ENCODE peak calls at places on chromosomes 1 and 21, in nine cellular contexts. U is amniotic stem cell; A is Peyer's patch; G is activated CD4-positive, alpha-beta T cell treated with anti-CD3 and anti-CD28 coated beads for 36 hours; Q is activated CD8-positive, alpha-beta memory T cell treated with anti-CD3 and anti-CD28 coated beads for 1 hour; Z is fibroblast of lung; R is left cardiac atrium; T is GOT3; N is mesothelial cell of epicardium. C is an unnamed sample.

GRCh38 chr1:156247460-156248322 is at the start of gene PAQR6:
- DNase-seq in T (no peak), Z (no peak), Q (no peak), A (no peak), R (no peak), G (no peak), U (no peak), N (no peak), C (peak)

GRCh38 chr21:43269461-43269860 is 100.7 kb downstream of the CRYAA start:
- DNase-seq in G (peak), U (no peak), N (no peak), Z (no peak), A (peak), T (no peak), Q (peak), R (peak), C (no peak)

GRCh38 chr1:19397217-19397945 is 85.3 kb downstream of the SLC66A1 start:
- DNase-seq in A (no peak), Z (no peak), G (no peak), R (no peak), Q (no peak), T (no peak), U (no peak), N (no peak), C (no peak)

GRCh38 chr1:228034954-228035837 is 28.4 kb downstream of the WNT3A start:
- DNase-seq in T (no peak), N (no peak), R (no peak), U (no peak), G (no peak), Z (no peak), A (no peak), Q (no peak), C (no peak)

GRCh38 chr1:212909652-212910063 is 40.7 kb upstream of the VASH2 start:
- DNase-seq in Z (no peak), U (no peak), G (no peak), R (no peak), N (no peak), Q (no peak), T (no peak), A (no peak), C (no peak)

GRCh38 chr1:180444522-180444921 is 57.9 kb downstream of the ACBD6 start:
- DNase-seq in T (no peak), Z (no peak), N (no peak), A (no peak), Q (no peak), R (no peak), U (no peak), G (no peak), C (no peak)

GRCh38 chr1:114286179-114286578 is 132.5 kb upstream of the SYT6 start:
- DNase-seq in T (no peak), A (no peak), Z (peak), U (no peak), G (peak), N (no peak), R (no peak), Q (no peak), C (no peak)

GRCh38 chr1:147168626-147169058 is 3.6 kb downstream of the PRKAB2 start:
- DNase-seq in A (no peak), Q (no peak), U (no peak), T (no peak), N (no peak), Z (peak), R (peak), G (no peak), C (no peak)

GRCh38 chr1:159266832-159267231 is 35.3 kb upstream of the FCER1A start:
- DNase-seq in U (no peak), Q (no peak), Z (no peak), A (no peak), R (no peak), N (no peak), T (no peak), G (no peak), C (no peak)

GRCh38 chr1:70820995-70821394 is 226.6 kb downstream of the PTGER3 start:
- DNase-seq in R (no peak), A (no peak), G (no peak), Z (no peak), Q (no peak), N (no peak), U (no peak), T (no peak), C (no peak)

GRCh38 chr1:41587791-41588190 is 103.3 kb upstream of the EDN2 start:
- DNase-seq in T (no peak), A (no peak), U (no peak), G (no peak), N (no peak), Q (no peak), R (no peak), Z (no peak), C (no peak)

GRCh38 chr21:46023126-46023985 is 41.8 kb downstream of the COL6A1 start:
- DNase-seq in N (peak), T (no peak), U (no peak), Q (no peak), Z (no peak), A (no peak), R (no peak), G (no peak), C (no peak)

GRCh38 chr1:218476385-218476784 is 131.2 kb downstream of the TGFB2 start:
- DNase-seq in N (no peak), G (no peak), U (peak), T (no peak), A (no peak), Z (peak), Q (no peak), R (no peak), C (no peak)

GRCh38 chr1:56583957-56584468 is 4.7 kb upstream of the PLPP3 start:
- DNase-seq in Z (no peak), N (no peak), T (no peak), U (no peak), R (no peak), G (no peak), Q (no peak), A (no peak), C (no peak)

GRCh38 chr21:32539378-32539777 is 45.9 kb downstream of the TCP10L start:
- DNase-seq in Q (no peak), R (no peak), T (no peak), N (no peak), A (no peak), G (no peak), Z (no peak), U (no peak), C (no peak)